ENCODE peak calls at places on chromosomes 5 and 9, in five cellular contexts. Q, J, I, M and X are unnamed samples.

GRCh38 chr5:142432369-142432863 is 107.6 kb upstream of the SPRY4 start:
- DNase-seq in Q (no peak), M (peak; percentile 74), J (no peak), I (no peak), X (no peak)

GRCh38 chr5:172748341-172748843 is 22.6 kb downstream of the DUSP1 start:
- DNase-seq in M (no peak), Q (peak; percentile 49), I (no peak), J (peak; percentile 93), X (no peak)

GRCh38 chr5:57349214-57349613 is 133.4 kb downstream of the ACTBL2 start:
- DNase-seq in J (no peak), I (no peak), M (no peak), Q (no peak), X (no peak)

GRCh38 chr5:113117543-113118110 is 141.0 kb downstream of the DCP2 start:
- DNase-seq in J (no peak), I (peak; percentile 60), Q (no peak), M (no peak), X (no peak)

GRCh38 chr9:134624827-134625181 is 16.8 kb upstream of the COL5A1 start:
- DNase-seq in J (peak; percentile 50), I (peak; percentile 77), M (peak; percentile 50), Q (no peak), X (no peak)

GRCh38 chr9:69173891-69174644 is at the start of gene TJP2:
- DNase-seq in Q (no peak), J (peak; percentile 82), I (peak; percentile 84), M (peak; percentile 86), X (no peak)

GRCh38 chr5:174281089-174281488 is 235.6 kb downstream of the NSG2 start:
- DNase-seq in I (no peak), J (no peak), Q (no peak), M (no peak), X (no peak)

GRCh38 chr9:137031904-137032639 is at the start of gene FUT7:
- DNase-seq in I (no peak), M (peak; percentile 71), Q (no peak), J (no peak), X (no peak)

GRCh38 chr9:131776473-131776872 is 36.6 kb upstream of the RAPGEF1 start:
- DNase-seq in Q (no peak), M (no peak), J (no peak), I (no peak), X (peak; percentile 10)

GRCh38 chr5:106376522-106376921 is 1294.2 kb downstream of the EFNA5 start:
- DNase-seq in J (no peak), I (peak; percentile 74), Q (no peak), M (no peak), X (no peak)

GRCh38 chr5:73607228-73607627 is 18.8 kb upstream of the ARHGEF28 start:
- DNase-seq in M (no peak), J (no peak), Q (no peak), I (no peak), X (no peak)

GRCh38 chr9:93304574-93305496 is 120.9 kb downstream of the WNK2 start:
- DNase-seq in I (peak; percentile 29), J (peak; percentile 81), Q (peak; percentile 58), M (peak; percentile 72), X (no peak)

GRCh38 chr5:114101153-114101552 is 260.7 kb upstream of the KCNN2 start:
- DNase-seq in I (peak; percentile 17), M (no peak), Q (no peak), J (no peak), X (peak; percentile 20)

GRCh38 chr5:140106101-140106500 is 7.8 kb upstream of the PURA start:
- DNase-seq in Q (no peak), M (no peak), I (no peak), J (no peak), X (no peak)

GRCh38 chr5:118723021-118723338 is 265.4 kb downstream of the DTWD2 start:
- DNase-seq in Q (no peak), I (no peak), M (no peak), J (no peak), X (no peak)

GRCh38 chr5:163658702-163659567 is 153.5 kb downstream of the MAT2B start:
- DNase-seq in Q (no peak), J (no peak), I (no peak), M (no peak), X (no peak)

GRCh38 chr9:19451240-19452087 is 42.7 kb downstream of the ACER2 start:
- DNase-seq in M (no peak), I (no peak), J (no peak), Q (no peak), X (no peak)

GRCh38 chr9:18877984-18878383 is 155.0 kb downstream of the SAXO1 start:
- DNase-seq in I (no peak), J (no peak), Q (no peak), M (no peak), X (no peak)

GRCh38 chr9:136204838-136205706 is at the start of gene LHX3:
- DNase-seq in M (no peak), I (no peak), J (no peak), Q (no peak), X (no peak)

GRCh38 chr5:124639095-124639665 is 107.3 kb downstream of the ZNF608 start:
- DNase-seq in I (no peak), M (no peak), Q (no peak), J (no peak), X (no peak)

GRCh38 chr5:127216906-127217675 is 73.5 kb upstream of the MEGF10 start:
- DNase-seq in Q (no peak), J (no peak), I (no peak), M (no peak), X (no peak)

GRCh38 chr5:139677404-139678282 is 29.5 kb downstream of the CXXC5 start:
- DNase-seq in M (no peak), J (no peak), Q (no peak), I (no peak), X (no peak)

GRCh38 chr5:173968154-173968553 is 20.8 kb upstream of the C5orf47 start:
- DNase-seq in J (no peak), Q (no peak), I (no peak), M (no peak), X (no peak)

GRCh38 chr9:95753762-95754465 is 121.6 kb upstream of the ERCC6L2 start:
- DNase-seq in I (no peak), J (peak; percentile 81), M (no peak), Q (peak; percentile 60), X (no peak)

GRCh38 chr5:81233080-81233634 is at the start of gene CKMT2:
- DNase-seq in I (no peak), Q (peak; percentile 31), J (peak; percentile 86), M (peak; percentile 89), X (no peak)

GRCh38 chr9:121133104-121133816 is 58.5 kb downstream of the CNTRL start:
- DNase-seq in J (no peak), I (peak; percentile 51), M (peak; percentile 79), Q (no peak), X (no peak)

GRCh38 chr9:134570726-134571325 is 70.8 kb upstream of the COL5A1 start:
- DNase-seq in I (no peak), Q (no peak), J (peak; percentile 36), M (peak; percentile 39), X (no peak)

GRCh38 chr9:118711843-118712242 is 657.4 kb downstream of the BRINP1 start:
- DNase-seq in M (no peak), J (no peak), I (no peak), Q (no peak), X (no peak)

GRCh38 chr5:33401482-33402390 is 39.0 kb upstream of the TARS1 start:
- DNase-seq in I (peak; percentile 73), M (no peak), J (no peak), Q (no peak), X (no peak)

GRCh38 chr5:57692582-57693487 is 210.2 kb upstream of the ACTBL2 start:
- DNase-seq in J (peak; percentile 86), M (peak; percentile 61), Q (peak; percentile 58), I (peak; percentile 98), X (peak; percentile 51)

GRCh38 chr9:12813960-12814876 is 39.4 kb downstream of the LURAP1L start:
- DNase-seq in M (no peak), Q (peak; percentile 65), J (peak; percentile 87), I (peak; percentile 99), X (peak; percentile 98)

GRCh38 chr5:6255956-6256355 is 122.4 kb downstream of the MED10 start:
- DNase-seq in I (no peak), Q (no peak), M (no peak), J (no peak), X (no peak)

GRCh38 chr9:14993061-14993800 is 83.0 kb upstream of the FREM1 start:
- DNase-seq in Q (peak; percentile 60), M (peak; percentile 91), I (peak; percentile 24), J (peak; percentile 93), X (no peak)

GRCh38 chr5:28012538-28012937 is 974.2 kb upstream of the CDH9 start:
- DNase-seq in M (no peak), I (no peak), Q (no peak), J (no peak), X (no peak)

GRCh38 chr5:28009526-28010025 is 971.2 kb upstream of the CDH9 start:
- DNase-seq in Q (no peak), I (peak; percentile 5), M (no peak), J (no peak), X (no peak)

GRCh38 chr5:28017178-28017577 is 978.8 kb upstream of the CDH9 start:
- DNase-seq in J (no peak), Q (no peak), I (no peak), M (no peak), X (no peak)

DNA sequence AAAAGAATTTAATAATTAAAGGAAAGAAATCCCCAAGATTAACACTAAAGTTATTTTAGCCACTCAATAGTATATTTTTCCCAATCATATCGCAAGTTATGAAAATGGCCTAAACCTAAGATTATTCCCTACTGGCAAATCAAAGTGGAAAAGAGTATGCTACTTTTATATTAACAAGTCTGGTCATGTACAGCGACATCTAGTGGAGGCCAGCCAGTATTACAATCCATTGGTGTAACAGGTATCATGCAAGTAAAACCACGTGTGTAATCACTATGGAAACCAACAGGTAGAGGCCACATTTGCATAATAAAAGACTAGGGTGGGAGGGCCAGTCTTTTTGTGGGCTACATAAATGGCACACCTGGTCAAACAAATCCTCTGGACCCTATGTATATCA is 976.4 kb upstream of the CDH9 start:
- DNase-seq in Q (no peak), I (peak; percentile 21), J (no peak), M (no peak), X (no peak)
- TF ChIP-seq CTCF in Q (no peak), I (peak; percentile 56), J (no peak), M (peak; percentile 33), X (peak; percentile 14)

GRCh38 chr9:74078647-74079046 is 418.5 kb upstream of the RORB start:
- DNase-seq in M (no peak), I (peak; percentile 56), Q (no peak), J (no peak), X (no peak)

GRCh38 chr9:74083681-74084433 is 413.3 kb upstream of the RORB start:
- DNase-seq in M (no peak), J (no peak), I (no peak), Q (no peak), X (no peak)
- H3K4me3 ChIP-seq in M (no peak overlapping the region), J (no peak overlapping the region), I (no peak overlapping the region), Q (no peak overlapping the region), X (no peak overlapping the region)

DNA sequence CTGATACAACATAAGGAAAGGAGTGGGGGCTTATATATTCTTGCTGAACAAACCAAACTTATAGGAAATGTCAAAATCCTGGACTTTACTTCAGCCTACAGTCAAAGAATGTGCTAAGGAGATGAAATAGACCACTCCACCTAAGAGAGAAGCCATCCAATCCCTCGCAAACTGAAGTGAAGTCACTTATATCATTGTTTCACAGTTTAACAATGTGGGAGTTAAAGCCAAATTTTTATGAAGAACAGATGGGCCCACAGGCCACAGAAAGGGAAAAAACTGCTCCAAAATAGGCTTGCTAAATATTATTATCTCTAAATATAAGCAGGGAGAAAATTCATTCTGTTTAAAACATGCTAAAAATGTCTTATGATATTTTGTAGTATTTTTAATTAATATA is 233.3 kb downstream of the GAS1 start:
- DNase-seq in M (no peak), Q (no peak), I (no peak), J (no peak), X (no peak)
- H3K27ac ChIP-seq in M (no peak overlapping the region), Q (peak overlapping the region; percentile 60), I (no peak overlapping the region), J (peak overlapping the region; percentile 40), X (no peak overlapping the region)

GRCh38 chr5:38752622-38753021 is 93.2 kb upstream of the OSMR start:
- DNase-seq in Q (no peak), M (no peak), J (no peak), I (no peak), X (no peak)
- TF ChIP-seq CTCF in Q (no peak), M (no peak), J (no peak), I (no peak), X (no peak)